ENCODE peak calls at places on chromosomes 13 and 19, in six cellular contexts. One of them, this sample, is unnamed.

GRCh38 chr19:1027953-1028902 is 1.8 kb downstream of the CNN2 start:
- DNase-seq in dorsolateral prefrontal cortex: no peak
- DNase-seq in heart right ventricle: peak; percentile 64
- DNase-seq in stomach: peak; percentile 80
- DNase-seq in H1: peak; percentile 77
- DNase-seq in astrocyte: peak; percentile 89
- DNase-seq in this sample: no peak

GRCh38 chr19:18856385-18857126 is 24.8 kb downstream of the UPF1 start:
- DNase-seq in heart right ventricle: no peak
- DNase-seq in dorsolateral prefrontal cortex: peak; percentile 67
- DNase-seq in stomach: no peak
- DNase-seq in astrocyte: no peak
- DNase-seq in H1: no peak
- DNase-seq in this sample: no peak

GRCh38 chr19:54561840-54562239 is 11.8 kb upstream of the LILRA2 start:
- DNase-seq in heart right ventricle: no peak
- DNase-seq in H1: no peak
- DNase-seq in dorsolateral prefrontal cortex: no peak
- DNase-seq in stomach: no peak
- DNase-seq in astrocyte: no peak
- DNase-seq in this sample: no peak

GRCh38 chr13:106372199-106373160 is 163.0 kb downstream of the EFNB2 start:
- DNase-seq in heart right ventricle: no peak
- DNase-seq in stomach: no peak
- DNase-seq in H1: no peak
- DNase-seq in dorsolateral prefrontal cortex: no peak
- DNase-seq in astrocyte: peak; percentile 86
- DNase-seq in this sample: no peak

GRCh38 chr13:92602560-92602959 is 624.0 kb upstream of the GPC6 start:
- DNase-seq in astrocyte: peak; percentile 72
- DNase-seq in H1: no peak
- DNase-seq in stomach: no peak
- DNase-seq in dorsolateral prefrontal cortex: no peak
- DNase-seq in heart right ventricle: no peak
- DNase-seq in this sample: no peak

GRCh38 chr19:15015946-15016542 is 33.2 kb upstream of the CASP14 start:
- DNase-seq in dorsolateral prefrontal cortex: no peak
- DNase-seq in H1: no peak
- DNase-seq in heart right ventricle: no peak
- DNase-seq in astrocyte: no peak
- DNase-seq in stomach: no peak
- DNase-seq in this sample: no peak

GRCh38 chr19:43820098-43820860 is 6.8 kb upstream of the ZNF283 start:
- DNase-seq in astrocyte: peak; percentile 35
- DNase-seq in H1: no peak
- DNase-seq in stomach: no peak
- DNase-seq in heart right ventricle: peak; percentile 52
- DNase-seq in dorsolateral prefrontal cortex: peak; percentile 62
- DNase-seq in this sample: no peak

GRCh38 chr19:18435848-18436631 is 1.9 kb downstream of the ISYNA1 start:
- DNase-seq in astrocyte: no peak
- DNase-seq in heart right ventricle: no peak
- DNase-seq in dorsolateral prefrontal cortex: no peak
- DNase-seq in stomach: no peak
- DNase-seq in H1: no peak
- DNase-seq in this sample: no peak

GRCh38 chr13:46281779-46282178 is 70.1 kb downstream of the LRRC63 start:
- DNase-seq in stomach: no peak
- DNase-seq in astrocyte: no peak
- DNase-seq in H1: no peak
- DNase-seq in dorsolateral prefrontal cortex: no peak
- DNase-seq in heart right ventricle: no peak
- DNase-seq in this sample: no peak

GRCh38 chr13:99192480-99192879 is 8.2 kb upstream of the UBAC2 start:
- DNase-seq in H1: no peak
- DNase-seq in dorsolateral prefrontal cortex: no peak
- DNase-seq in heart right ventricle: no peak
- DNase-seq in astrocyte: no peak
- DNase-seq in stomach: no peak
- DNase-seq in this sample: no peak

GRCh38 chr13:46179576-46180368 is 2.2 kb downstream of the LCP1 start:
- DNase-seq in stomach: peak; percentile 43
- DNase-seq in dorsolateral prefrontal cortex: no peak
- DNase-seq in astrocyte: no peak
- DNase-seq in H1: no peak
- DNase-seq in heart right ventricle: peak; percentile 50
- DNase-seq in this sample: no peak

GRCh38 chr19:44603201-44603945 is 10.0 kb upstream of the IGSF23 start:
- DNase-seq in stomach: no peak
- DNase-seq in heart right ventricle: peak; percentile 53
- DNase-seq in dorsolateral prefrontal cortex: no peak
- DNase-seq in H1: no peak
- DNase-seq in astrocyte: peak; percentile 92
- DNase-seq in this sample: no peak

GRCh38 chr13:33207616-33207964 is 78.0 kb downstream of the STARD13 start:
- DNase-seq in H1: no peak
- DNase-seq in dorsolateral prefrontal cortex: no peak
- DNase-seq in heart right ventricle: peak; percentile 51
- DNase-seq in stomach: no peak
- DNase-seq in astrocyte: peak; percentile 78
- DNase-seq in this sample: no peak

GRCh38 chr13:84567848-84568247 is 685.6 kb upstream of the SLITRK1 start:
- DNase-seq in heart right ventricle: no peak
- DNase-seq in dorsolateral prefrontal cortex: no peak
- DNase-seq in astrocyte: no peak
- DNase-seq in stomach: no peak
- DNase-seq in H1: no peak
- DNase-seq in this sample: no peak

GRCh38 chr19:2171349-2172145 is 7.8 kb downstream of the DOT1L start:
- DNase-seq in astrocyte: no peak
- DNase-seq in H1: peak; percentile 63
- DNase-seq in dorsolateral prefrontal cortex: no peak
- DNase-seq in stomach: peak; percentile 39
- DNase-seq in heart right ventricle: peak; percentile 58
- DNase-seq in this sample: no peak

GRCh38 chr19:40217027-40217810 is 965 bp downstream of the TTC9B start:
- DNase-seq in dorsolateral prefrontal cortex: no peak
- DNase-seq in astrocyte: no peak
- DNase-seq in H1: peak; percentile 89
- DNase-seq in stomach: peak; percentile 65
- DNase-seq in heart right ventricle: no peak
- DNase-seq in this sample: no peak

GRCh38 chr13:73708393-73708985 is 425.7 kb downstream of the KLF12 start:
- DNase-seq in heart right ventricle: peak; percentile 38
- DNase-seq in astrocyte: peak; percentile 52
- DNase-seq in stomach: peak; percentile 45
- DNase-seq in H1: no peak
- DNase-seq in dorsolateral prefrontal cortex: peak; percentile 39
- DNase-seq in this sample: no peak

GRCh38 chr13:32134991-32135390 is 103.4 kb downstream of the FRY start:
- DNase-seq in astrocyte: no peak
- DNase-seq in dorsolateral prefrontal cortex: no peak
- DNase-seq in heart right ventricle: no peak
- DNase-seq in stomach: no peak
- DNase-seq in H1: no peak
- DNase-seq in this sample: no peak

GRCh38 chr13:35378939-35379338 is 97.5 kb downstream of the MAB21L1 start:
- DNase-seq in astrocyte: peak; percentile 40
- DNase-seq in H1: no peak
- DNase-seq in dorsolateral prefrontal cortex: no peak
- DNase-seq in stomach: no peak
- DNase-seq in heart right ventricle: no peak
- DNase-seq in this sample: no peak

GRCh38 chr13:38947049-38947448 is 43.6 kb downstream of the STOML3 start:
- DNase-seq in stomach: no peak
- DNase-seq in heart right ventricle: no peak
- DNase-seq in H1: no peak
- DNase-seq in astrocyte: no peak
- DNase-seq in dorsolateral prefrontal cortex: no peak
- DNase-seq in this sample: no peak

GRCh38 chr13:111431241-111431640 is 110.8 kb downstream of the TEX29 start:
- DNase-seq in H1: no peak
- DNase-seq in stomach: no peak
- DNase-seq in astrocyte: no peak
- DNase-seq in heart right ventricle: no peak
- DNase-seq in dorsolateral prefrontal cortex: no peak
- DNase-seq in this sample: no peak

GRCh38 chr13:41995946-41996345 is 35.0 kb upstream of the VWA8 start:
- DNase-seq in astrocyte: peak; percentile 89
- DNase-seq in dorsolateral prefrontal cortex: no peak
- DNase-seq in stomach: no peak
- DNase-seq in H1: no peak
- DNase-seq in heart right ventricle: no peak
- DNase-seq in this sample: no peak

GRCh38 chr13:113588394-113589111 is 4.0 kb downstream of the TFDP1 start:
- DNase-seq in astrocyte: no peak
- DNase-seq in H1: peak; percentile 30
- DNase-seq in stomach: peak; percentile 4
- DNase-seq in heart right ventricle: no peak
- DNase-seq in dorsolateral prefrontal cortex: no peak
- DNase-seq in this sample: peak; percentile 46

GRCh38 chr13:50584856-50585580 is 258.5 kb downstream of the DLEU7 start:
- DNase-seq in astrocyte: no peak
- DNase-seq in dorsolateral prefrontal cortex: no peak
- DNase-seq in H1: no peak
- DNase-seq in stomach: no peak
- DNase-seq in heart right ventricle: no peak
- DNase-seq in this sample: no peak

DNA sequence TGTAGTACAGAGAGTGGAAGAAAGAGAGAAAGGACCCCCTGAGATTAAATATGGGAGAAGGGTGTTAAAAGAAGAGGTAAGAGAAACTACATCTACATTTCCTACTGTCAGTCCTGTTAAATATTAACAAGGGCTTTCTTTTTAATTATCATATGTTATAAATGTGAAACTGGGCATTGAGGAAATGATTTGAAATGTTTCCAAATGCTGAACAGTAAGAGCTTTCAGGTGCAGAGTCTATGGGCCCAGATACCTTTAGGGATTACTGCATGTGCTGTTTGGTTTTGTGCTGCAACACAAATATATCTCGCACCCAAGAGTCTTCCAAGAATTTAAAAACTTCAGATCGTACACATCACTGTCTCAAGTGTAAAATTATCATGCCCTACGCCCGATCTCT is 176.3 kb downstream of the RBM26 start:
- DNase-seq in H1: no peak
- DNase-seq in dorsolateral prefrontal cortex: no peak
- DNase-seq in stomach: no peak
- DNase-seq in astrocyte: no peak
- DNase-seq in heart right ventricle: no peak
- DNase-seq in this sample: no peak
- H3K4me3 ChIP-seq in H1: no peak overlapping the region
- H3K4me3 ChIP-seq in dorsolateral prefrontal cortex: no peak overlapping the region
- H3K4me3 ChIP-seq in stomach: no peak overlapping the region
- H3K4me3 ChIP-seq in astrocyte: no peak overlapping the region
- H3K4me3 ChIP-seq in heart right ventricle: no peak overlapping the region
- H3K4me3 ChIP-seq in this sample: no peak overlapping the region

GRCh38 chr19:6219147-6219525 is 60.6 kb downstream of the MLLT1 start:
- DNase-seq in astrocyte: no peak
- DNase-seq in H1: no peak
- DNase-seq in dorsolateral prefrontal cortex: no peak
- DNase-seq in heart right ventricle: no peak
- DNase-seq in stomach: no peak
- DNase-seq in this sample: no peak
- H3K27ac ChIP-seq in astrocyte: no peak overlapping the region
- H3K27ac ChIP-seq in H1: no peak overlapping the region
- H3K27ac ChIP-seq in dorsolateral prefrontal cortex: no peak overlapping the region
- H3K27ac ChIP-seq in heart right ventricle: no peak overlapping the region
- H3K27ac ChIP-seq in stomach: peak overlapping the region; percentile 68
- H3K27ac ChIP-seq in this sample: no peak overlapping the region

GRCh38 chr13:101623469-101624209 is 171.2 kb downstream of the ITGBL1 start:
- DNase-seq in heart right ventricle: no peak
- DNase-seq in dorsolateral prefrontal cortex: no peak
- DNase-seq in astrocyte: no peak
- DNase-seq in stomach: no peak
- DNase-seq in H1: no peak
- DNase-seq in this sample: no peak
- H3K4me3 ChIP-seq in heart right ventricle: peak overlapping the region; percentile 4
- H3K4me3 ChIP-seq in dorsolateral prefrontal cortex: no peak overlapping the region
- H3K4me3 ChIP-seq in astrocyte: no peak overlapping the region
- H3K4me3 ChIP-seq in stomach: no peak overlapping the region
- H3K4me3 ChIP-seq in H1: no peak overlapping the region
- H3K4me3 ChIP-seq in this sample: no peak overlapping the region

GRCh38 chr19:38004505-38005223 is 97.7 kb downstream of the SIPA1L3 start:
- DNase-seq in H1: peak; percentile 78
- DNase-seq in astrocyte: peak; percentile 96
- DNase-seq in dorsolateral prefrontal cortex: peak; percentile 96
- DNase-seq in heart right ventricle: peak; percentile 90
- DNase-seq in stomach: peak; percentile 55
- DNase-seq in this sample: peak; percentile 96
- H3K27ac ChIP-seq in H1: peak overlapping the region; percentile 87
- H3K27ac ChIP-seq in astrocyte: peak overlapping the region; percentile 99
- H3K27ac ChIP-seq in dorsolateral prefrontal cortex: peak overlapping the region; percentile 93
- H3K27ac ChIP-seq in heart right ventricle: peak overlapping the region; percentile 92
- H3K27ac ChIP-seq in stomach: peak overlapping the region; percentile 83
- H3K27ac ChIP-seq in this sample: peak overlapping the region; percentile 84

GRCh38 chr19:3614858-3615505 is 8.3 kb upstream of the TBXA2R start:
- DNase-seq in stomach: no peak
- DNase-seq in astrocyte: no peak
- DNase-seq in heart right ventricle: no peak
- DNase-seq in dorsolateral prefrontal cortex: no peak
- DNase-seq in H1: no peak
- DNase-seq in this sample: no peak
- H3K4me3 ChIP-seq in stomach: no peak overlapping the region
- H3K4me3 ChIP-seq in astrocyte: no peak overlapping the region
- H3K4me3 ChIP-seq in heart right ventricle: no peak overlapping the region
- H3K4me3 ChIP-seq in dorsolateral prefrontal cortex: no peak overlapping the region
- H3K4me3 ChIP-seq in H1: no peak overlapping the region
- H3K4me3 ChIP-seq in this sample: no peak overlapping the region

This sample was measured in right atrium auricular region.